ENCODE peak calls at places on chromosomes 1 and 21, in seven cellular contexts. Y is Panc1, W is transverse colon, V is GM23338, E is cardiac muscle cell, X is fibroblast of lung, N is spleen. B is an unnamed sample. For H3K4me1, the result is how much of the 10 kb centered on the place peaks cover.

GRCh38 chr1:10679521-10680220 is 116.8 kb downstream of the CASZ1 start:
- DNase-seq in Y (no peak), W (peak), V (peak), E (peak), X (peak), N (no peak), B (no peak)

GRCh38 chr1:150280138-150280707 is 2.1 kb upstream of the CIART start:
- DNase-seq in Y (no peak), W (peak), V (peak), E (no peak), X (no peak), N (no peak), B (peak)

GRCh38 chr1:193019442-193020026 is 39.6 kb downstream of the UCHL5 start:
- DNase-seq in Y (peak), W (no peak), V (peak), E (peak), X (peak), N (no peak), B (no peak)

GRCh38 chr21:42535602-42536171 is 22.0 kb downstream of the SLC37A1 start:
- DNase-seq in Y (no peak), W (peak), V (no peak), E (no peak), X (no peak), N (peak), B (peak)

GRCh38 chr1:9456833-9457232 is 82.4 kb upstream of the SLC25A33 start:
- DNase-seq in Y (no peak), W (no peak), V (no peak), E (no peak), X (no peak), N (no peak), B (no peak)

GRCh38 chr1:93888900-93889299 is 9.9 kb upstream of the DNTTIP2 start:
- DNase-seq in Y (no peak), W (no peak), V (peak), E (peak), X (peak), N (no peak), B (no peak)

GRCh38 chr1:247535402-247535801 is 838 bp downstream of the OR2C3 start:
- DNase-seq in Y (no peak), W (no peak), V (no peak), E (no peak), X (no peak), N (no peak), B (no peak)

GRCh38 chr1:201468844-201469644 is at the start of gene PHLDA3:
- DNase-seq in Y (no peak), W (peak), V (peak), E (peak), X (peak), N (peak), B (peak)

GRCh38 chr21:37700641-37701202 is 215.5 kb downstream of the KCNJ6 start:
- DNase-seq in Y (peak), W (no peak), V (peak), E (peak), X (peak), N (no peak), B (no peak)

GRCh38 chr1:45654540-45655280 is 30.9 kb upstream of the CCDC17 start:
- DNase-seq in Y (no peak), W (no peak), V (no peak), E (no peak), X (no peak), N (no peak), B (no peak)

GRCh38 chr1:91847851-91848250 is 38.1 kb downstream of the TGFBR3 start:
- DNase-seq in Y (no peak), W (no peak), V (peak), E (no peak), X (no peak), N (no peak), B (no peak)

GRCh38 chr1:111818081-111818480 is 62.4 kb downstream of the DDX20 start:
- DNase-seq in Y (no peak), W (no peak), V (no peak), E (no peak), X (no peak), N (no peak), B (no peak)

GRCh38 chr1:99674665-99675064 is 28.8 kb downstream of the PALMD start:
- DNase-seq in Y (no peak), W (no peak), V (no peak), E (no peak), X (no peak), N (no peak), B (no peak)

GRCh38 chr1:161185732-161186311 is 8.5 kb upstream of the B4GALT3 start:
- DNase-seq in Y (no peak), W (no peak), V (no peak), E (no peak), X (no peak), N (peak), B (peak)
- H3K4me1 ChIP-seq in Y (under half), W (under half), V (under half), E (under half), X (under half), N (half or more), B (under half)

DNA sequence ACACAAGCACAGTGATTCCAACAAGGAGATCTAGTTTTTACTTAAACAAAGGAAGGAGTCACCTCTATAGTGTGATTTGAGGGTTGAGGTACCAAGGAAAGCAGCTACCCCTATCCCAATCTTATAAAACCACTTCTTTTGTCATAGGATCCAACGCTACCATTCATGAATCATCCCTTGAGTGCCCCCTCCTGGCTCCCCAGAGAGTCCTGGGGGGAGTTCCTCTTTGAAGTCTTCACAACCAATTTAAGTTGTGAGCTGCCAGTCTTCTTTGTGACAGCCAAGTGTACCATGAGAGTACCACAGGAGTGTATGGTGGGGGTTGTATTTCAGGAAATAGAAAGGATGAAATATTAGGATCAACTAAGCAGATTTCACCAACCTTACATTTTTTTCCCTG is 39.1 kb upstream of the NHLH2 start:
- DNase-seq in Y (no peak), W (no peak), V (peak), E (no peak), X (no peak), N (no peak), B (no peak)
- TF ChIP-seq CTCF in Y (peak), W (no peak), V (peak), E (peak), X (no peak), N (no peak), B (no peak)

DNA sequence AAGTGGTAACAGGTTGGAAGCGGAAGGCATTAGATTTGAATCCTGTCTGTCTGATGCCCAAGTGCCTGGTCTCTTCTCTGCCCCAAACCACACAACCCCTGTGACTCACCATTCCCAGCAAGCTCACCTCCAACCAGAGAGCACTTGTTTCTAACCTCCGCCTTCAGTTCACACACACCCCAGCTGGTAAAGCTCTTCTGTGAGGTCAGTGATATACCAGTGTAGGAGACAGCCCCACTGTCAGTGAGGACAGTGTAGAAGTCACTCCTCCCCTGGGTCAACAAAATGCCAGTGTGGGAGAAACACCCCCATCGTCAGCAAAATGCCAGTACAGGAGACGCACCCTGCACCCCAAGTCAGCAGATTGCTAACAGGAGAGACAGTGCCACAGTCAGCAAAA is 2.6 kb downstream of the RIMS3 start:
- DNase-seq in Y (no peak), W (no peak), V (no peak), E (no peak), X (peak), N (no peak), B (no peak)
- H3K4me3 ChIP-seq in Y (no peak), W (no peak), V (no peak), E (no peak), X (no peak), N (no peak), B (no peak)

DNA sequence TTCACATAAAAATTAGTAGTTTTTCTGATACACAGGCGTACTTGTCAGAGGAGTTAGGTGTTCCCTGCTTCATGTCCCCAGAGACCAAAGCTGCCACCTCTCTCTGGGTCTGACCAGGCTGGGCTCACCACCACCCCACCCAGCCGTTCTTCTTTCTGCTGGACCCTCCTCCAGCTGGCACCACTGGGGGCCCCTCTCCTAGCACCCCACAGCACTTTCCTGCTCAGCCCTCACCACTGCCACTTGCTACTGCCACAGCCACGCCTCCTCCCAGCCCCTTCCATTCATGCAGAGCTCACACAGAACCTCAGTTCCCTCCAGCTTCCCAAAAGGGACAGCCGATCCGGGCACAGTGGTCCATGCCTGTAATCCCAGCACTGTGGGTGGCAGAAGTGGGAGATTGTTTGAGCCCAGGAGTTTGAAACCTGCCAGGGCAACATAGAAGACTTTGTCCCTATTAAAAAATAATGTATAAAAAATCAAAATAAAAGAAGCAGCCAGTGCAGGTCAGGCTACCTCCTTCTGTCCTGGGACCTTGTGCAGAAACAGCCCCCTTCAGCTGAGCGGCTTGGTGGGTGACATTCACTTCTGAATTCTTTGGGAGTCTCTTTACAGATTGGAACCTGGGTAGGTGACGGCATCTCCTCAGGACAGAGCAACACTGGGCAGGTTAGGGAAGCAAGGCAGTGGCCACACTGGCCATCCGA is 208.3 kb downstream of the TOMM20 start:
- DNase-seq in Y (no peak), W (peak), V (no peak), E (no peak), X (no peak), N (no peak), B (no peak)
- H3K4me1 ChIP-seq in Y (under half), W (under half), V (under half), E (under half), X (under half), N (under half), B (under half)

DNA sequence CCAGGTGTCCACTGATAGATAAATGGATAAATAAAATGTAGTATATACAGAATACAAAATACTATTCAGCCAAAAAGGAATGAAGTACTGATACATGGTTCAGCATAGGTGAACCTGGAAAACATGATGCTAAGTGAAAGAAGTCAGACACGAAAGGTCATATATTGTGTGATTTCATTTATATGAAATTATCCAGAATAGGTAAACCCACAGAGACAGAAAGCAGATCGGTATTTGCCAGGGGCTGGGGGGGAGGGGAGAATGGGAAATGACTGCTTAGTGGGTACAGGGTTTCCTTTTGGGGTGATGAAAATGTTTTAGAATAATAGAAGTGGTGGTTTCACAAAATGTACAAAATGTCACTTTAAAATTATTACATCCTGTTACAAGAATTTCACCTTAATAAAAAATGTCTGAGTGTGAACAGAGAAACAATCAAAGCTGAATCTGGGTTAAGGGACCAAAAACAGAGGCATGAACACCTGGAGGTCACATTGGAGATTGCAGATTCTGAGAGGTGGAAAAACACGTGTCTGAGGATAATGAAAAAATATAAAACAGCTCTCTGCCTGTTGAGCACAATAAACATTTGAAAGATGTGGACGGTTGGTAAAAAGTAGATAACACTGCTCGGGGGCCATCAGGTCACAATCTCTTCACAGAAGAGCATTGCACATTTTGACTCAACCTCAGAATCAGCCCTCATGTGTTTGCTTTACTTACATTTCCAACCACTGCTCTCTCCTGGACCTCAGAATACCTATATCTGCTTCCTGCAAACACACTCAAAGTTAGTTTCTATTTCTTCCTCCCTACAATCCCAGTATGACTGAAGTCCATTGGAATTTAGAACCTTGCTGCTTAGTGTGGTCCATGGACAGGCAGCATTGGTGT is 3.3 kb downstream of the SLAMF6 start:
- DNase-seq in Y (no peak), W (no peak), V (peak), E (no peak), X (no peak), N (no peak), B (no peak)
- TF ChIP-seq CTCF in Y (no peak), W (no peak), V (no peak), E (no peak), X (no peak), N (peak), B (no peak)

DNA sequence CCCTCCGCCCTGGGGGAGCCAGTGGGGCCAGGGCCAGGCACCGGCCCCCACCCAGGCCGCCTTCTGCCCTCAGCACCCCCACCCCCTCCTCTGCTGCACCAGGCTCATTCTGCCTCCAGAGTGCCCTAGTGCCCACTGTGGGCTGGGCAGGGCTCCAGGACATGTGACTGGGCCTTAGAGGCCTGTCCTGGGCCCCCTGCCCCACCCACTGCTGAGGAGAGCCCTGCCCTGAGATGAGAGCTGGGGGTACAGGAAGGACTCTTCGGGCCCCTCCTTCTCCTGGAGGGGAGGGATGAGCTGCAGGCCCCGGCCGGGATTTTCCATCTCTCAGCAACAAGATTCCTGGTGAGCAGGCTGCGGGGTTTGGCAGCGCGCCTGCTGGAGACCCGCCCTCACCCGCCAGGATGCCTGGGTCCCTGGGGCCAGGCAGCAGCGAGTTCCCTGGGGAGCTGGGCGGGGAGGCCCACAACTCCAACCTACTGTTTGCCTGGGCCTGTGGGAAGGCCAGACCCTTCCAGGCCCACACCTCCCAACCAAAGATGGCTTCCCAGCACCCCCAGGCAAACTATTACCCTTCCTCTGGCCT is 14.0 kb downstream of the AHDC1 start:
- DNase-seq in Y (no peak), W (no peak), V (no peak), E (peak), X (peak), N (no peak), B (no peak)
- H3K4me3 ChIP-seq in Y (no peak), W (no peak), V (no peak), E (no peak), X (no peak), N (no peak), B (no peak)

DNA sequence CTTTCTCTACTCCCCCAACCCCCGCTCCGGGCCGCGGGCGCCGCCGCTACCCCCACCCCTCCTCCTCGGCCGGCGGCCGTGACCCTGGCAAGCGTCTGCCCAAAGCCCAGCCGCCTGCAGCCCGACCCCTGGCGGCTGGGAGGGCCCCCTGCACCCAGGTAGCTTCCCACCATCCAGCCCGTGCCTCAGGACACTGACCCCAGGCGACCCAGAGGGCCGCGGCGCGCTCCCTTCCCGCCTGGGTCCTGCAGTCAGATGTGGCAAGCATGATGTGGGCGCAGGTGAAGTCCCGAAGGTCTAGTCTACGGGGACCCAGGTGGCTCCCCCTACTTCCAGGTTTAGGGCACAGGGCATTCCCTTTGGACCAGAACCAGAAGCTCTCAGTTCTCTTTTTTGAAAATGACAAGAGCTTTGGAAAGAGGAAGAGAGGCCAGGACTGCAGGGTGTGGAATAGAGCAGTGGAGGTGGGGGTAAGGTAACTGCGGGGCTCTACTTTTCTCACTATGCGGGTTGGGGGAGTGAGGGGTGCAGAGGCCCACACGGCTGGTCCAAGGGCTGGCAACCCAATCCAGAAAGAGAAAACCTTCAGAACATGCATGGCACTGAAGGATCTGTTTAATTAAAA is at the start of gene DENND4B:
- DNase-seq in Y (no peak), W (peak), V (peak), E (peak), X (peak), N (peak), B (peak)
- H3K4me1 ChIP-seq in Y (under half), W (under half), V (under half), E (under half), X (under half), N (half or more), B (under half)

B was measured in right lobe of liver.